ENCODE peak calls at places on chromosomes 12 and 14, in eight cellular contexts. L is ovary, F is astrocyte of the cerebellum, T is HFFc6, I is breast epithelium, H is mesothelial cell of epicardium, D is AG04450, J is pancreas. M is an unnamed sample.
A peak's percentile ranks its signal among the peaks of the same experiment; 100 is the strongest.

GRCh38 chr12:93886533-93887511 is 209.6 kb downstream of the CRADD start:
- DNase-seq in L (no peak), F (peak; percentile 58), T (peak; percentile 90), I (no peak), H (no peak), D (peak; percentile 51), J (no peak), M (no peak)

GRCh38 chr12:132152921-132153321 is 8.7 kb downstream of the NOC4L start:
- DNase-seq in L (peak; percentile 35), F (no peak), T (no peak), I (no peak), H (no peak), D (no peak), J (no peak), M (no peak)

GRCh38 chr14:104843006-104843405 is 22.1 kb upstream of the CEP170B start:
- DNase-seq in L (no peak), F (no peak), T (no peak), I (no peak), H (no peak), D (no peak), J (no peak), M (no peak)

GRCh38 chr12:123091756-123092155 is 59.1 kb downstream of the PITPNM2 start:
- DNase-seq in L (no peak), F (no peak), T (no peak), I (no peak), H (no peak), D (no peak), J (no peak), M (no peak)

GRCh38 chr12:1576410-1577240 is 17.8 kb downstream of the FBXL14 start:
- DNase-seq in L (peak; percentile 86), F (no peak), T (peak; percentile 55), I (no peak), H (peak; percentile 74), D (no peak), J (peak; percentile 22), M (no peak)

GRCh38 chr14:77220246-77221017 is 38.8 kb downstream of the TMEM63C start:
- DNase-seq in L (no peak), F (no peak), T (no peak), I (no peak), H (no peak), D (no peak), J (no peak), M (no peak)

GRCh38 chr14:46048127-46048526 is 603.5 kb downstream of the RPL10L start:
- DNase-seq in L (no peak), F (peak; percentile 1), T (peak; percentile 26), I (no peak), H (peak; percentile 47), D (no peak), J (peak; percentile 11), M (no peak)

GRCh38 chr14:35046751-35047536 is 872 bp downstream of the FAM177A1 start:
- DNase-seq in L (no peak), F (no peak), T (no peak), I (peak; percentile 57), H (no peak), D (no peak), J (peak; percentile 59), M (no peak)

GRCh38 chr14:101313268-101313667 is 248.0 kb upstream of the DIO3 start:
- DNase-seq in L (no peak), F (no peak), T (no peak), I (no peak), H (no peak), D (no peak), J (no peak), M (no peak)

GRCh38 chr12:88303335-88303734 is 161.2 kb downstream of the TMTC3 start:
- DNase-seq in L (no peak), F (no peak), T (no peak), I (no peak), H (no peak), D (no peak), J (no peak), M (no peak)

GRCh38 chr12:123805119-123805518 is 43.0 kb downstream of the DNAH10 start:
- DNase-seq in L (no peak), F (no peak), T (no peak), I (no peak), H (no peak), D (no peak), J (no peak), M (no peak)

GRCh38 chr14:52729925-52730707 is at the start of gene STYX:
- DNase-seq in L (peak; percentile 99), F (peak; percentile 94), T (peak; percentile 95), I (peak; percentile 98), H (peak; percentile 98), D (peak; percentile 94), J (peak; percentile 99), M (peak; percentile 98)
- TF ChIP-seq CTCF in L (peak; percentile 52), F (no peak), T (peak; percentile 61), I (peak; percentile 26), H (peak; percentile 25), D (no peak), J (no peak), M (peak; percentile 29)

GRCh38 chr12:30219047-30219446 is 435.3 kb upstream of the TMTC1 start:
- DNase-seq in L (no peak), F (no peak), T (no peak), I (no peak), H (no peak), D (no peak), J (no peak), M (no peak)
- TF ChIP-seq CTCF in L (no peak), F (no peak), T (no peak), I (no peak), H (no peak), D (no peak), J (no peak), M (no peak)

GRCh38 chr12:39505562-39505961 is 62.6 kb upstream of the KIF21A start:
- DNase-seq in L (no peak), F (no peak), T (no peak), I (no peak), H (no peak), D (no peak), J (no peak), M (no peak)

GRCh38 chr12:39505025-39505424 is 62.1 kb upstream of the KIF21A start:
- DNase-seq in L (no peak), F (peak; percentile 33), T (no peak), I (no peak), H (no peak), D (no peak), J (no peak), M (no peak)

GRCh38 chr12:39499296-39499695 is 56.4 kb upstream of the KIF21A start:
- DNase-seq in L (no peak), F (no peak), T (no peak), I (no peak), H (no peak), D (no peak), J (no peak), M (no peak)

GRCh38 chr12:39502657-39503056 is 59.7 kb upstream of the KIF21A start:
- DNase-seq in L (no peak), F (peak; percentile 55), T (no peak), I (no peak), H (no peak), D (no peak), J (no peak), M (no peak)

GRCh38 chr12:39503445-39503844 is 60.5 kb upstream of the KIF21A start:
- DNase-seq in L (no peak), F (peak; percentile 9), T (no peak), I (no peak), H (no peak), D (no peak), J (no peak), M (no peak)
- TF ChIP-seq CTCF in L (no peak), F (no peak), T (peak; percentile 7), I (no peak), H (no peak), D (no peak), J (no peak), M (no peak)

GRCh38 chr12:90977224-90977623 is 22.2 kb upstream of the CCER1 start:
- DNase-seq in L (no peak), F (no peak), T (no peak), I (no peak), H (no peak), D (no peak), J (no peak), M (no peak)

GRCh38 chr12:90979019-90979418 is 24.0 kb upstream of the CCER1 start:
- DNase-seq in L (no peak), F (no peak), T (no peak), I (no peak), H (no peak), D (no peak), J (no peak), M (no peak)

GRCh38 chr12:90979936-90980335 is 24.8 kb downstream of the EPYC start:
- DNase-seq in L (no peak), F (no peak), T (no peak), I (no peak), H (no peak), D (no peak), J (no peak), M (no peak)

GRCh38 chr12:90974286-90974685 is 19.3 kb upstream of the CCER1 start:
- DNase-seq in L (no peak), F (no peak), T (peak; percentile 55), I (no peak), H (no peak), D (no peak), J (no peak), M (no peak)

GRCh38 chr12:90978117-90978770 is 23.3 kb upstream of the CCER1 start:
- DNase-seq in L (no peak), F (peak; percentile 62), T (peak; percentile 79), I (no peak), H (no peak), D (peak; percentile 56), J (no peak), M (no peak)
- TF ChIP-seq CTCF in L (peak; percentile 85), F (peak; percentile 68), T (peak; percentile 92), I (peak; percentile 60), H (peak; percentile 77), D (peak; percentile 79), J (peak; percentile 21), M (peak; percentile 68)

M was measured in thoracic aorta.